ENCODE peak calls at places on chromosome 4, in nine cellular contexts. F, E, I, P, M, G, S, U and L are unnamed samples.

GRCh38 chr4:15682340-15682725 is 706 bp downstream of the FAM200B start:
- DNase-seq in M (no peak), U (no peak), E (no peak), I (no peak), F (no peak), G (no peak), P (no peak), S (no peak), L (no peak)

GRCh38 chr4:151930372-151930771 is 169.6 kb upstream of the GATB start:
- DNase-seq in E (no peak), F (no peak), S (no peak), G (no peak), I (no peak), M (no peak), U (no peak), P (no peak), L (no peak)

GRCh38 chr4:170979736-170980135 is 833.5 kb upstream of the GALNTL6 start:
- DNase-seq in I (no peak), G (no peak), P (no peak), M (no peak), F (no peak), E (no peak), U (no peak), S (no peak), L (no peak)

GRCh38 chr4:30720656-30721352 is 635 bp downstream of the PCDH7 start:
- DNase-seq in E (peak), M (peak), U (no peak), G (no peak), F (no peak), S (peak), P (no peak), I (peak), L (peak)

GRCh38 chr4:24772952-24773351 is 22.4 kb upstream of the SOD3 start:
- DNase-seq in E (no peak), F (no peak), P (no peak), M (no peak), U (no peak), G (no peak), S (no peak), I (no peak), L (no peak)

GRCh38 chr4:41028392-41029076 is 185.8 kb downstream of the APBB2 start:
- DNase-seq in M (no peak), G (no peak), P (no peak), S (no peak), I (no peak), E (no peak), F (no peak), U (no peak), L (no peak)

GRCh38 chr4:119693127-119693526 is 64.5 kb upstream of the PDE5A start:
- DNase-seq in E (no peak), P (no peak), G (no peak), I (no peak), F (no peak), S (no peak), U (no peak), M (no peak), L (no peak)

GRCh38 chr4:82644731-82645126 is 82.9 kb upstream of the TMEM150C start:
- DNase-seq in G (no peak), S (no peak), U (no peak), I (no peak), E (no peak), M (no peak), F (no peak), P (no peak), L (no peak)

GRCh38 chr4:98657531-98658286 is 702 bp downstream of the TSPAN5 start:
- DNase-seq in F (no peak), G (peak), P (no peak), S (peak), I (peak), U (no peak), M (peak), E (peak), L (no peak)

GRCh38 chr4:53576676-53577372 is 14.5 kb downstream of the LNX1 start:
- DNase-seq in E (no peak), U (no peak), S (no peak), F (no peak), P (no peak), M (no peak), I (no peak), G (no peak), L (no peak)

GRCh38 chr4:128776794-128777216 is 32.7 kb upstream of the JADE1 start:
- DNase-seq in F (no peak), M (peak), U (no peak), E (peak), S (peak), P (no peak), I (peak), G (peak), L (no peak)

GRCh38 chr4:123170843-123171242 is 225.8 kb upstream of the SPRY1 start:
- DNase-seq in I (no peak), F (no peak), P (no peak), S (no peak), E (no peak), G (no peak), U (no peak), M (no peak), L (no peak)

GRCh38 chr4:77225022-77225421 is 68.0 kb downstream of the CCNG2 start:
- DNase-seq in I (no peak), P (no peak), F (no peak), G (no peak), E (no peak), S (no peak), M (no peak), U (no peak), L (no peak)

GRCh38 chr4:109005523-109005922 is 242.7 kb upstream of the ETNPPL start:
- DNase-seq in M (no peak), G (no peak), I (no peak), S (no peak), F (no peak), U (no peak), P (no peak), E (no peak), L (no peak)

GRCh38 chr4:79331126-79331876 is 5.4 kb upstream of the NAA11 start:
- DNase-seq in I (no peak), M (no peak), S (no peak), G (no peak), E (no peak), P (no peak), U (no peak), F (no peak), L (no peak)

GRCh38 chr4:77599378-77599777 is 6.2 kb upstream of the CXCL13 start:
- DNase-seq in I (peak), M (no peak), S (no peak), F (peak), P (no peak), E (peak), G (peak), U (no peak), L (no peak)

GRCh38 chr4:53599632-53600031 is 8.3 kb upstream of the LNX1 start:
- DNase-seq in P (no peak), M (no peak), S (no peak), E (no peak), U (no peak), I (no peak), G (no peak), F (no peak), L (no peak)

GRCh38 chr4:112520598-112521122 is 4.7 kb upstream of the NEUROG2 start:
- DNase-seq in I (no peak), U (no peak), G (no peak), E (no peak), M (no peak), S (no peak), F (no peak), P (no peak), L (no peak)

GRCh38 chr4:17894421-17894820 is 83.6 kb downstream of the NCAPG start:
- DNase-seq in S (no peak), M (no peak), I (no peak), U (no peak), G (no peak), F (no peak), P (no peak), E (no peak), L (no peak)

GRCh38 chr4:610411-611261 is 14.7 kb upstream of the PDE6B start:
- DNase-seq in S (peak), P (peak), G (peak), I (no peak), M (peak), E (peak), U (no peak), F (no peak), L (peak)

GRCh38 chr4:141098163-141098562 is 35.1 kb downstream of the RNF150 start:
- DNase-seq in M (no peak), P (no peak), U (no peak), I (no peak), E (no peak), G (no peak), S (no peak), F (no peak), L (no peak)

GRCh38 chr4:171651071-171651470 is 162.1 kb upstream of the GALNTL6 start:
- DNase-seq in F (no peak), S (no peak), M (no peak), G (no peak), I (no peak), U (no peak), P (no peak), E (no peak), L (no peak)

GRCh38 chr4:51831133-51831532 is 11.8 kb upstream of the DCUN1D4 start:
- DNase-seq in F (peak), M (peak), P (peak), S (peak), G (peak), U (no peak), E (no peak), I (peak), L (peak)

GRCh38 chr4:87732033-87732770 is 67.2 kb upstream of the IBSP start:
- DNase-seq in E (no peak), I (no peak), U (no peak), G (no peak), F (no peak), S (no peak), P (no peak), M (no peak), L (no peak)

GRCh38 chr4:57074753-57075152 is 35.4 kb downstream of the IGFBP7 start:
- DNase-seq in M (no peak), E (no peak), F (no peak), P (no peak), G (no peak), U (no peak), I (no peak), S (no peak), L (no peak)

GRCh38 chr4:57078685-57079521 is 31.3 kb downstream of the IGFBP7 start:
- DNase-seq in M (no peak), G (no peak), I (peak), F (no peak), E (no peak), S (no peak), P (no peak), U (no peak), L (no peak)

GRCh38 chr4:57076646-57077045 is 33.5 kb downstream of the IGFBP7 start:
- DNase-seq in I (no peak), G (no peak), S (no peak), F (no peak), E (no peak), U (no peak), M (no peak), P (no peak), L (no peak)

GRCh38 chr4:57075353-57075752 is 34.8 kb downstream of the IGFBP7 start:
- DNase-seq in G (no peak), E (no peak), P (no peak), S (no peak), M (no peak), I (no peak), F (no peak), U (no peak), L (no peak)

DNA sequence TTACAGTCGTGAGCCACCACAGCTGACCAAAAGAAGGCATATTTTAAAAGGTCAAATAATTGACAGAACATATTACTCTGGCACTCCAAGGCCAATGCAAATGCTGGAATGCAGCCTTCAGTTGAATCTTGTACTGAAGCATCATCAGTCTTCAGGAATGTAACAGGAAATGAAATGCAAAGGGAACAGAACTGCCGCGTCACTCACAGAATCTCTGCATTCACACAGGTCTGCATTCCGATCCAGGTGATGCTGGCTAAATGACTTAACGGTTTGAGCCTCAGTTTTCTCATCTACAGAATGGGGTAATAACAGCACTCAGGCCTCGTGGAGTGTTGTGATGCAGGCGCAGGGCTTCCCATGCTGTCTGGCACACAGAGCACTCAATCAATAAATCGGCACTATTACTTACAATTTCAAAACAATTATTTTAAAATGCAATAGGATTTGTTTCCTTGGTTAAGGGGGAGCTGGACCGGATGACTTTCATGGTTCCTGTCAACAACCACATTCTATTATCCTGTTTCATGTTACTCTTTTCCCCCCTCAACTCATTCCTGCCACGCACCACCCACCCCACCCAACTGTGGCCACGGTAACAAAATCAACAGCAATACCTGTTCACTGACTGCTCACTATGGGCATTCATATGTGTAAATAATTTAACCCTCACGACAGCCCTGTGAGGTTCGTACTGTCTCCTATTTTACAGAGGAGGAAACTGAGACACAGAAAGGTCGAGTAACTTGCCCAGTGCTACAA is 32.5 kb downstream of the IGFBP7 start:
- DNase-seq in E (no peak), U (no peak), P (no peak), G (no peak), I (no peak), F (no peak), M (no peak), S (no peak), L (no peak)
- TF ChIP-seq POLR2A in E (no peak), U (no peak), P (no peak), G (no peak), I (no peak), F (no peak), M (no peak), S (no peak), L (no peak)

GRCh38 chr4:106993846-106994245 is 42.3 kb downstream of the DKK2 start:
- DNase-seq in I (no peak), F (no peak), G (no peak), U (no peak), M (no peak), S (no peak), P (no peak), E (no peak), L (no peak)
- TF ChIP-seq POLR2A in I (no peak), F (no peak), G (no peak), U (no peak), M (no peak), S (no peak), P (no peak), E (no peak), L (no peak)

GRCh38 chr4:1943928-1944327 is 64.8 kb downstream of the NELFA start:
- DNase-seq in F (no peak), U (no peak), G (no peak), E (no peak), M (no peak), S (no peak), P (no peak), I (no peak), L (no peak)
- TF ChIP-seq POLR2A in F (no peak), U (no peak), G (no peak), E (no peak), M (no peak), S (no peak), P (no peak), I (no peak), L (no peak)

GRCh38 chr4:74167585-74167984 is 9.7 kb downstream of the MTHFD2L start:
- DNase-seq in F (no peak), U (no peak), P (no peak), G (no peak), I (no peak), E (no peak), S (no peak), M (no peak), L (no peak)

GRCh38 chr4:74168841-74169240 is 10.9 kb downstream of the MTHFD2L start:
- DNase-seq in U (no peak), S (no peak), P (no peak), G (no peak), M (no peak), I (no peak), F (no peak), E (no peak), L (no peak)

GRCh38 chr4:74161676-74162450 is 3.9 kb downstream of the MTHFD2L start:
- DNase-seq in I (no peak), G (no peak), M (no peak), E (no peak), P (no peak), U (no peak), F (no peak), S (no peak), L (no peak)

GRCh38 chr4:74166823-74167222 is 8.9 kb downstream of the MTHFD2L start:
- DNase-seq in E (no peak), F (no peak), S (no peak), M (no peak), P (no peak), U (no peak), I (no peak), G (no peak), L (no peak)

DNA sequence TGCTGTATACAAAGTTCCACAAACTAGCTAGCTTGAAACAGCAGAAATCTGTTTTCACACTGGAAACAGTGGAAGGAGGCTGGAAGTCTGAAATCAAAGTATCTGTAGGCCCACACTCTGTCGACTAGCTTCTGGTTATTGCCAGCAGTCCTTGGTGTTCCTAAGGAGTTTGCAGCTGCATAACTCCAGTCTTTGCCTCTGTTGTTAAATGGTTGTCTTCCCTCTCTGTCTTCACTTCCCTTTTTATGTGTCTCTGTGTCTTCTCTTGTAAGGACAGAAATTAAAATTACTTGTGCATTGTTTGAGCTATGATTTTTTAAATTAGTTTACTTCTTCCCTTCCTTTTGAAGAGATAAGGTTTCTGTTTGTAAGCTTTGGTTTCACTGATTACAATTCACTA is 8.2 kb downstream of the MTHFD2L start:
- DNase-seq in E (no peak), F (no peak), M (no peak), S (no peak), G (no peak), U (no peak), I (no peak), P (no peak), L (no peak)
- TF ChIP-seq POLR2A in E (no peak), F (no peak), M (no peak), S (no peak), G (no peak), U (no peak), I (no peak), P (no peak), L (no peak)

GRCh38 chr4:144696376-144696775 is 50.4 kb downstream of the HHIP start:
- DNase-seq in P (no peak), F (no peak), M (no peak), S (no peak), I (no peak), E (no peak), U (no peak), G (no peak), L (no peak)

GRCh38 chr4:144699565-144699964 is 53.6 kb downstream of the HHIP start:
- DNase-seq in S (no peak), I (no peak), P (no peak), F (no peak), M (no peak), G (no peak), E (no peak), U (no peak), L (no peak)

GRCh38 chr4:144695721-144696120 is 49.8 kb downstream of the HHIP start:
- DNase-seq in S (no peak), M (no peak), G (no peak), E (no peak), P (no peak), I (no peak), F (no peak), U (no peak), L (no peak)
- TF ChIP-seq POLR2A in S (no peak), M (no peak), G (no peak), E (no peak), P (no peak), I (no peak), F (no peak), U (no peak), L (no peak)

GRCh38 chr4:165208741-165209388 is 1.5 kb downstream of the KLHL2 start:
- DNase-seq in G (no peak), F (no peak), P (no peak), U (no peak), M (no peak), I (no peak), E (no peak), S (no peak), L (no peak)

GRCh38 chr4:165209796-165210195 is 2.4 kb downstream of the KLHL2 start:
- DNase-seq in F (no peak), G (no peak), M (no peak), P (no peak), I (no peak), U (no peak), S (no peak), E (no peak), L (no peak)

GRCh38 chr4:165208322-165208652 is 926 bp downstream of the KLHL2 start:
- DNase-seq in E (no peak), M (no peak), S (no peak), F (no peak), P (no peak), U (no peak), G (no peak), I (peak), L (no peak)

GRCh38 chr4:165207016-165207430 is 338 bp upstream of the KLHL2 start:
- DNase-seq in E (peak), U (no peak), M (no peak), P (no peak), F (no peak), I (no peak), G (peak), S (peak), L (peak)

GRCh38 chr4:165207431-165208321 is at the start of gene KLHL2:
- DNase-seq in S (peak), E (peak), M (peak), U (no peak), G (peak), F (no peak), P (peak), I (peak), L (peak)
- TF ChIP-seq POLR2A in S (no peak), E (peak), M (no peak), U (peak), G (peak), F (peak), P (no peak), I (peak), L (peak)

DNA sequence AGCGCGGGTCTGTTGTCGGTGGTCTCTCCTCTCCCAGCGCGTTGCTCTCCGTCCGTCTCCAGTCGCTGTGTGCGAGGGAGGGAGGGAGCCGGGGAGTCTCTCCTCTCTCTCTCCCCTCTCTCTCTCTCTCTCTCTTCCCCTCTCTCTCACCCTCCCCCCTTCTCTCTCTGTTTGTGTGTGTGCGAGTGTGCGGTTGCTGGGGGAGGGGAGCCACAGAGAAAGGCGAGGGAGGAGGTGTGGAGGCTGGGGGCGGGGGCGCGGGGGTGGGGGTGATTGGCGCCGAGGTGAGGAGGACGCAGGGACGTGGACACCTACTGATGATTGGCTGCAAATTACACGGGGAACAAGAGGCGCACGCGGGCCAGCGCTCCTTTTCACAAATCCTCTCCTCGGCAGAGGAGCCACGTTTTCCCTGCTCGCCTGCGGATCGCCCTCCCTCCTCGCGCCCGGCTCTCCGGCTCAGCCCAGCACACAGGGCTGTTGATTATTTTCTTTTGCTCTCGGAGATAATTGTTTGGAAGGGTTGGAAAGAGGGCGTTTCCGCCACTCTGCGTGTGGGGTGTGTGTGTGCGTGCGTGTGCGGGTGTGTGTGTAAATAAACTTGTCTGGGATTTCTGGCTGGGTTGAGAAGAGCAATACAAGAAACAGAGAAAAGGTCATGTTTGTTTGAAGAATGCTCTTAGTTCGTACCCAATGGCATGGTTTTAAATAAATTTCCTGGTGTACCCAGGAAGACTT is at the start of gene CXXC4:
- DNase-seq in E (peak), S (peak), I (peak), U (peak), F (peak), G (peak), P (no peak), M (peak), L (peak)
- TF ChIP-seq POLR2A in E (no peak), S (peak), I (peak), U (peak), F (peak), G (peak), P (no peak), M (peak), L (peak)